ENCODE peak calls at places on chromosomes 5 and 9, in five cellular contexts. G, I, H, W and T are unnamed samples.

GRCh38 chr5:59123595-59124561 is 541.0 kb downstream of the RAB3C start:
- DNase-seq in G (no peak), I (no peak), H (no peak), W (no peak), T (no peak)

GRCh38 chr9:134502261-134503211 is 139.1 kb upstream of the COL5A1 start:
- DNase-seq in G (peak; percentile 79), I (peak; percentile 47), H (no peak), W (peak; percentile 90), T (peak; percentile 82)

GRCh38 chr9:131610231-131610761 is 65.0 kb downstream of the PRRT1B start:
- DNase-seq in G (no peak), I (no peak), H (no peak), W (no peak), T (no peak)

GRCh38 chr5:74352256-74352655 is 288.3 kb downstream of the ENC1 start:
- DNase-seq in G (no peak), I (no peak), H (no peak), W (no peak), T (no peak)

GRCh38 chr9:86749530-86750275 is 197.6 kb downstream of the GAS1 start:
- DNase-seq in G (no peak), I (no peak), H (peak; percentile 41), W (peak; percentile 21), T (no peak)

GRCh38 chr5:933251-933861 is 40.7 kb downstream of the TRIP13 start:
- DNase-seq in G (peak; percentile 54), I (no peak), H (no peak), W (no peak), T (no peak)

GRCh38 chr9:121021294-121021693 is 28.8 kb downstream of the C5 start:
- DNase-seq in G (no peak), I (no peak), H (no peak), W (no peak), T (no peak)

GRCh38 chr5:143435207-143435657 is 31.7 kb upstream of the NR3C1 start:
- DNase-seq in G (no peak), I (no peak), H (no peak), W (no peak), T (no peak)

GRCh38 chr9:129434187-129434586 is 186.7 kb downstream of the C9orf50 start:
- DNase-seq in G (no peak), I (no peak), H (no peak), W (no peak), T (no peak)

GRCh38 chr5:68745459-68745858 is 348.4 kb upstream of the SLC30A5 start:
- DNase-seq in G (no peak), I (no peak), H (no peak), W (no peak), T (no peak)

GRCh38 chr5:87410941-87411340 is 1.8 kb downstream of the CCNH start:
- DNase-seq in G (no peak), I (no peak), H (no peak), W (no peak), T (no peak)

GRCh38 chr5:77397686-77398300 is 94.3 kb downstream of the WDR41 start:
- DNase-seq in G (no peak), I (no peak), H (no peak), W (no peak), T (no peak)

GRCh38 chr5:141623197-141623596 is 4.4 kb upstream of the DIAPH1 start:
- DNase-seq in G (no peak), I (no peak), H (no peak), W (peak; percentile 79), T (no peak)

GRCh38 chr5:10699987-10700386 is 61.0 kb downstream of the DAP start:
- DNase-seq in G (no peak), I (no peak), H (no peak), W (no peak), T (no peak)

GRCh38 chr5:158354958-158355357 is 496.0 kb upstream of the CLINT1 start:
- DNase-seq in G (no peak), I (no peak), H (no peak), W (no peak), T (no peak)

GRCh38 chr5:111673896-111674626 is 82.9 kb downstream of the NREP start:
- DNase-seq in G (no peak), I (no peak), H (no peak), W (no peak), T (no peak)